ENCODE peak calls at places on chromosomes 2 and 18, in eight cellular contexts. One of them, this sample, is unnamed.

GRCh38 chr2:112174383-112174782 is 36.2 kb downstream of the FBLN7 start:
- DNase-seq in GM12865: peak; percentile 17
- DNase-seq in HAP-1: no peak
- DNase-seq in fibroblast of mammary gland: no peak
- DNase-seq in lung: no peak
- DNase-seq in cardiac muscle cell: no peak
- DNase-seq in lower lobe of right lung: no peak
- DNase-seq in prostate gland: no peak
- DNase-seq in this sample: no peak

GRCh38 chr2:218400167-218400929 is 680 bp downstream of the CTDSP1 start:
- DNase-seq in HAP-1: no peak
- DNase-seq in lung: peak; percentile 54
- DNase-seq in GM12865: no peak
- DNase-seq in prostate gland: no peak
- DNase-seq in fibroblast of mammary gland: no peak
- DNase-seq in cardiac muscle cell: peak; percentile 54
- DNase-seq in lower lobe of right lung: peak; percentile 76
- DNase-seq in this sample: no peak

GRCh38 chr2:38217401-38218188 is 141.6 kb upstream of the CYP1B1 start:
- DNase-seq in lower lobe of right lung: no peak
- DNase-seq in HAP-1: no peak
- DNase-seq in fibroblast of mammary gland: no peak
- DNase-seq in lung: no peak
- DNase-seq in prostate gland: no peak
- DNase-seq in GM12865: no peak
- DNase-seq in cardiac muscle cell: no peak
- DNase-seq in this sample: no peak

GRCh38 chr2:75516378-75517122 is 44.2 kb downstream of the EVA1A start:
- DNase-seq in fibroblast of mammary gland: peak; percentile 33
- DNase-seq in cardiac muscle cell: no peak
- DNase-seq in prostate gland: no peak
- DNase-seq in GM12865: peak; percentile 63
- DNase-seq in HAP-1: no peak
- DNase-seq in lung: no peak
- DNase-seq in lower lobe of right lung: no peak
- DNase-seq in this sample: no peak

GRCh38 chr2:55138546-55139288 is 88.5 kb upstream of the RTN4 start:
- DNase-seq in fibroblast of mammary gland: no peak
- DNase-seq in lower lobe of right lung: no peak
- DNase-seq in GM12865: no peak
- DNase-seq in prostate gland: no peak
- DNase-seq in cardiac muscle cell: no peak
- DNase-seq in HAP-1: no peak
- DNase-seq in lung: no peak
- DNase-seq in this sample: no peak

GRCh38 chr2:65282492-65283053 is 54.9 kb downstream of the ACTR2 start:
- DNase-seq in lower lobe of right lung: no peak
- DNase-seq in GM12865: no peak
- DNase-seq in HAP-1: no peak
- DNase-seq in cardiac muscle cell: no peak
- DNase-seq in fibroblast of mammary gland: no peak
- DNase-seq in prostate gland: no peak
- DNase-seq in lung: no peak
- DNase-seq in this sample: no peak

GRCh38 chr2:127564429-127565260 is 29.2 kb downstream of the MYO7B start:
- DNase-seq in lower lobe of right lung: no peak
- DNase-seq in lung: no peak
- DNase-seq in cardiac muscle cell: no peak
- DNase-seq in HAP-1: no peak
- DNase-seq in prostate gland: no peak
- DNase-seq in GM12865: no peak
- DNase-seq in fibroblast of mammary gland: no peak
- DNase-seq in this sample: no peak

GRCh38 chr18:31819925-31820229 is 59.2 kb upstream of the SLC25A52 start:
- DNase-seq in prostate gland: no peak
- DNase-seq in fibroblast of mammary gland: no peak
- DNase-seq in GM12865: no peak
- DNase-seq in lower lobe of right lung: no peak
- DNase-seq in lung: no peak
- DNase-seq in cardiac muscle cell: no peak
- DNase-seq in HAP-1: no peak
- DNase-seq in this sample: no peak

GRCh38 chr2:230866704-230867561 is 2.2 kb downstream of the ITM2C start:
- DNase-seq in GM12865: no peak
- DNase-seq in fibroblast of mammary gland: peak; percentile 7
- DNase-seq in prostate gland: peak; percentile 34
- DNase-seq in HAP-1: no peak
- DNase-seq in lower lobe of right lung: no peak
- DNase-seq in lung: no peak
- DNase-seq in cardiac muscle cell: no peak
- DNase-seq in this sample: peak; percentile 37

GRCh38 chr2:59301466-59302402 is 1060.6 kb upstream of the FANCL start:
- DNase-seq in GM12865: peak; percentile 45
- DNase-seq in lung: peak; percentile 44
- DNase-seq in cardiac muscle cell: peak; percentile 85
- DNase-seq in HAP-1: peak; percentile 52
- DNase-seq in prostate gland: peak; percentile 43
- DNase-seq in lower lobe of right lung: no peak
- DNase-seq in fibroblast of mammary gland: peak; percentile 75
- DNase-seq in this sample: peak; percentile 49

GRCh38 chr2:33469238-33469637 is 7.2 kb upstream of the RASGRP3 start:
- DNase-seq in lower lobe of right lung: no peak
- DNase-seq in fibroblast of mammary gland: no peak
- DNase-seq in GM12865: no peak
- DNase-seq in cardiac muscle cell: no peak
- DNase-seq in HAP-1: no peak
- DNase-seq in lung: no peak
- DNase-seq in prostate gland: no peak
- DNase-seq in this sample: no peak

DNA sequence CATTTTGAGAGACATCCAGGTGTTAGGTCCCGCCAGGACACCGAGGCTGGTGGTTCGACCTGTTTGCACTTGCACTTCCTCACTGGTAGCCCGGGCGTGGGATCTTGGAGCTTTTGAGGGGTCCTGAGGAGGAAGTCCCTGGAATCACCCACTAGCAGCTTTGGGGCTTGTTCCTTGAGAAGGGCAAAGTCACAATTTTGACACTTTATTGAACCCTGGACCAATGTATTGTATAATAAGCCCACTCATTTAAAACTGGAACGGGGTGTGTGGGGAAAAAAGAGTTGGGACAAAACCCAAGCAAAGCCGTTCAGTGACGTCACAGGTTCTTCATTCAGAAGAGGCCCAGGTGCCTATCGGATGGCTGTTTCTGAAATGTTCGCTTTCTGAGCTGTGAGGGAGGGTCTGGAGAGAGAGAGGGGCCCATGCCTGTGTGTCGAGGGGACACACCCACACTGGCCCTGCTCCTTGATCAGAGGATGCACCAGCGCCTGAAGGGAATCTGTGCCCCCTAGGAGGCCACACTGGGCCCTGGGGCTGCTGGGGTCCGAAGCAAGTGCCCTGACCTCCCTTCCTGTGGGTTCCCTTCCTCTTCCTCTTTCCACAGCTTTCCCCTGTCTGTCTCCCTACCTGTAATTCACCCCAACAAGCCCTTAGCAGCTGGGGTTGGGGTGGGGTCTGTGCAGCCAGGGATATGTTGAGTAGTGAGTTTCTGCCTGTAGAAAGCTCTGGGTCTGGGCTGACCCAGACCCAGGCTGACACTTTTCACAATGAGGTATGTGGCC is 2.6 kb downstream of the LPIN1 start:
- DNase-seq in prostate gland: no peak
- DNase-seq in cardiac muscle cell: no peak
- DNase-seq in lower lobe of right lung: no peak
- DNase-seq in GM12865: no peak
- DNase-seq in lung: no peak
- DNase-seq in fibroblast of mammary gland: no peak
- DNase-seq in HAP-1: no peak
- DNase-seq in this sample: no peak
- H3K4me3 ChIP-seq in prostate gland: no peak overlapping the region
- H3K4me3 ChIP-seq in cardiac muscle cell: no peak overlapping the region
- H3K4me3 ChIP-seq in lower lobe of right lung: peak overlapping the region; percentile 14
- H3K4me3 ChIP-seq in GM12865: peak overlapping the region; percentile 86
- H3K4me3 ChIP-seq in lung: no peak overlapping the region
- H3K4me3 ChIP-seq in fibroblast of mammary gland: peak overlapping the region; percentile 92
- H3K4me3 ChIP-seq in HAP-1: no peak overlapping the region
- H3K4me3 ChIP-seq in this sample: peak overlapping the region; percentile 40

GRCh38 chr18:10401930-10402329 is 52.5 kb upstream of the APCDD1 start:
- DNase-seq in fibroblast of mammary gland: no peak
- DNase-seq in GM12865: no peak
- DNase-seq in prostate gland: no peak
- DNase-seq in HAP-1: no peak
- DNase-seq in lung: no peak
- DNase-seq in lower lobe of right lung: no peak
- DNase-seq in cardiac muscle cell: no peak
- DNase-seq in this sample: no peak
- H3K4me3 ChIP-seq in fibroblast of mammary gland: no peak overlapping the region
- H3K4me3 ChIP-seq in GM12865: no peak overlapping the region
- H3K4me3 ChIP-seq in prostate gland: no peak overlapping the region
- H3K4me3 ChIP-seq in HAP-1: no peak overlapping the region
- H3K4me3 ChIP-seq in lung: no peak overlapping the region
- H3K4me3 ChIP-seq in lower lobe of right lung: no peak overlapping the region
- H3K4me3 ChIP-seq in cardiac muscle cell: no peak overlapping the region
- H3K4me3 ChIP-seq in this sample: no peak overlapping the region

GRCh38 chr2:105329197-105329554 is 359 bp downstream of the TGFBRAP1 start:
- DNase-seq in HAP-1: no peak
- DNase-seq in GM12865: peak; percentile 36
- DNase-seq in lung: no peak
- DNase-seq in cardiac muscle cell: no peak
- DNase-seq in prostate gland: no peak
- DNase-seq in lower lobe of right lung: peak; percentile 50
- DNase-seq in fibroblast of mammary gland: no peak
- DNase-seq in this sample: no peak

GRCh38 chr2:105325389-105325963 is 4.1 kb downstream of the TGFBRAP1 start:
- DNase-seq in HAP-1: no peak
- DNase-seq in GM12865: no peak
- DNase-seq in cardiac muscle cell: no peak
- DNase-seq in lower lobe of right lung: no peak
- DNase-seq in prostate gland: no peak
- DNase-seq in lung: no peak
- DNase-seq in fibroblast of mammary gland: peak; percentile 56
- DNase-seq in this sample: no peak

GRCh38 chr2:105329561-105330495 is at the start of gene TGFBRAP1:
- DNase-seq in prostate gland: peak; percentile 29
- DNase-seq in GM12865: peak; percentile 76
- DNase-seq in lung: peak; percentile 35
- DNase-seq in HAP-1: peak; percentile 20
- DNase-seq in cardiac muscle cell: peak; percentile 83
- DNase-seq in lower lobe of right lung: peak; percentile 69
- DNase-seq in fibroblast of mammary gland: no peak
- DNase-seq in this sample: no peak

GRCh38 chr2:105328281-105329196 is 996 bp downstream of the TGFBRAP1 start:
- DNase-seq in HAP-1: peak; percentile 22
- DNase-seq in prostate gland: peak; percentile 15
- DNase-seq in lung: no peak
- DNase-seq in fibroblast of mammary gland: peak; percentile 53
- DNase-seq in lower lobe of right lung: no peak
- DNase-seq in GM12865: peak; percentile 69
- DNase-seq in cardiac muscle cell: no peak
- DNase-seq in this sample: peak; percentile 50

GRCh38 chr2:105327690-105328089 is 1.8 kb downstream of the TGFBRAP1 start:
- DNase-seq in GM12865: no peak
- DNase-seq in prostate gland: no peak
- DNase-seq in cardiac muscle cell: no peak
- DNase-seq in lower lobe of right lung: no peak
- DNase-seq in HAP-1: no peak
- DNase-seq in fibroblast of mammary gland: no peak
- DNase-seq in lung: no peak
- DNase-seq in this sample: no peak
- H3K4me3 ChIP-seq in GM12865: peak overlapping the region; percentile 76
- H3K4me3 ChIP-seq in prostate gland: no peak overlapping the region
- H3K4me3 ChIP-seq in cardiac muscle cell: no peak overlapping the region
- H3K4me3 ChIP-seq in lower lobe of right lung: no peak overlapping the region
- H3K4me3 ChIP-seq in HAP-1: no peak overlapping the region
- H3K4me3 ChIP-seq in fibroblast of mammary gland: no peak overlapping the region
- H3K4me3 ChIP-seq in lung: no peak overlapping the region
- H3K4me3 ChIP-seq in this sample: no peak overlapping the region

GRCh38 chr18:78656346-78656925 is 323.2 kb upstream of the SALL3 start:
- DNase-seq in HAP-1: no peak
- DNase-seq in fibroblast of mammary gland: no peak
- DNase-seq in GM12865: no peak
- DNase-seq in lung: no peak
- DNase-seq in prostate gland: no peak
- DNase-seq in lower lobe of right lung: no peak
- DNase-seq in cardiac muscle cell: no peak
- DNase-seq in this sample: no peak

GRCh38 chr18:78659748-78660147 is 319.9 kb upstream of the SALL3 start:
- DNase-seq in cardiac muscle cell: peak; percentile 43
- DNase-seq in GM12865: no peak
- DNase-seq in HAP-1: peak; percentile 21
- DNase-seq in fibroblast of mammary gland: no peak
- DNase-seq in prostate gland: peak; percentile 27
- DNase-seq in lung: no peak
- DNase-seq in lower lobe of right lung: no peak
- DNase-seq in this sample: no peak

GRCh38 chr18:78659057-78659456 is 320.6 kb upstream of the SALL3 start:
- DNase-seq in lung: no peak
- DNase-seq in cardiac muscle cell: no peak
- DNase-seq in prostate gland: no peak
- DNase-seq in lower lobe of right lung: no peak
- DNase-seq in fibroblast of mammary gland: no peak
- DNase-seq in GM12865: no peak
- DNase-seq in HAP-1: no peak
- DNase-seq in this sample: no peak

GRCh38 chr18:78658531-78658930 is 321.1 kb upstream of the SALL3 start:
- DNase-seq in cardiac muscle cell: no peak
- DNase-seq in fibroblast of mammary gland: no peak
- DNase-seq in lower lobe of right lung: no peak
- DNase-seq in HAP-1: no peak
- DNase-seq in prostate gland: no peak
- DNase-seq in GM12865: no peak
- DNase-seq in lung: no peak
- DNase-seq in this sample: no peak

DNA sequence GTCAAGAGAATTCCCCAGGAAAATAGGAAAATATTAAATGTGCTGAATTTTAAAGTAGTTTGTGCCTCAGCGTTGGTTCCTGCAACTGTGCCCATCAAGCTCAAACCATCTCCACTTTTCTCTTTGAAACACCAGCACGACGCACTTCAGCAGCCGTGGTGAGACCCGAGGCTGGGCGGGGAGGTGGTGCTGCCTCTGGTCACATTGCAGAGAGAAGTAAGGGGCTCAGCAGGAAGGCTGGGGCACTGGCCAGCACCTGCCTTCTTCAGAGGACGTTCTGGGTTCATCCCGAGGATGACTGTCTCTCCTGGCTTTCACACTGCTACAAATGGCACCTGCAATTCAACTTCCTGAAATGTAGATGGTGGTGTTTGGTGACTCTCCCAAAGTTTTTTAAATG is 323.7 kb upstream of the SALL3 start:
- DNase-seq in fibroblast of mammary gland: no peak
- DNase-seq in prostate gland: no peak
- DNase-seq in cardiac muscle cell: no peak
- DNase-seq in HAP-1: no peak
- DNase-seq in GM12865: no peak
- DNase-seq in lower lobe of right lung: no peak
- DNase-seq in lung: no peak
- DNase-seq in this sample: no peak
- H3K4me3 ChIP-seq in fibroblast of mammary gland: no peak overlapping the region
- H3K4me3 ChIP-seq in prostate gland: no peak overlapping the region
- H3K4me3 ChIP-seq in cardiac muscle cell: no peak overlapping the region
- H3K4me3 ChIP-seq in HAP-1: no peak overlapping the region
- H3K4me3 ChIP-seq in GM12865: no peak overlapping the region
- H3K4me3 ChIP-seq in lower lobe of right lung: no peak overlapping the region
- H3K4me3 ChIP-seq in lung: no peak overlapping the region
- H3K4me3 ChIP-seq in this sample: no peak overlapping the region

This sample was measured in fibroblast of the aortic adventitia.